ENCODE peak calls at places on chromosomes 13 and 19, in nine cellular contexts. F is tibial nerve; Q is heart left ventricle; O is mammary epithelial cell; R is transverse colon; C is astrocyte; X is CD8-positive, alpha-beta T cell; T is left lung; W is upper lobe of right lung. J is an unnamed sample.

GRCh38 chr13:56351041-56351440 is 789.7 kb upstream of the PRR20A start:
- DNase-seq in F (no peak), W (no peak), R (no peak), Q (no peak), T (no peak), C (no peak), X (no peak), O (no peak), J (no peak)

GRCh38 chr13:51151463-51151862 is 40.4 kb upstream of the C13orf42 start:
- DNase-seq in R (no peak), T (no peak), C (no peak), Q (no peak), W (no peak), X (no peak), F (no peak), O (no peak), J (no peak)

GRCh38 chr13:99426426-99426825 is 74.8 kb upstream of the TM9SF2 start:
- DNase-seq in X (peak; percentile 48), O (no peak), R (no peak), C (no peak), Q (no peak), F (no peak), T (no peak), W (no peak), J (no peak)

GRCh38 chr13:64338671-64339070 is 2891.5 kb downstream of the PCDH9 start:
- DNase-seq in O (no peak), C (no peak), W (no peak), R (no peak), F (no peak), Q (no peak), T (no peak), X (no peak), J (no peak)

GRCh38 chr19:44795398-44795987 is 13.4 kb upstream of the BCAM start:
- DNase-seq in Q (no peak), C (no peak), R (no peak), F (no peak), X (no peak), T (no peak), W (no peak), O (no peak), J (no peak)

GRCh38 chr13:53953205-53953604 is 924.6 kb downstream of the OLFM4 start:
- DNase-seq in C (no peak), R (no peak), O (no peak), Q (no peak), W (no peak), T (no peak), F (no peak), X (no peak), J (no peak)

GRCh38 chr19:10871711-10872550 is 578 bp downstream of the CARM1 start:
- DNase-seq in F (no peak), O (peak; percentile 19), W (peak; percentile 81), R (peak; percentile 44), T (peak; percentile 55), Q (peak; percentile 53), X (peak; percentile 64), C (no peak), J (no peak)

GRCh38 chr13:86563308-86563707 is 764.1 kb upstream of the SLITRK6 start:
- DNase-seq in T (no peak), O (peak; percentile 33), C (peak; percentile 92), R (no peak), F (no peak), Q (no peak), W (no peak), X (no peak), J (no peak)

GRCh38 chr19:23991170-23991569 is 76.5 kb downstream of the ZNF726 start:
- DNase-seq in C (peak; percentile 44), T (no peak), R (no peak), Q (no peak), W (no peak), F (no peak), X (no peak), O (peak; percentile 87), J (no peak)

GRCh38 chr19:6639439-6639838 is 30.5 kb downstream of the TNFSF14 start:
- DNase-seq in W (no peak), O (peak; percentile 9), Q (no peak), T (no peak), C (no peak), F (no peak), X (peak; percentile 42), R (no peak), J (no peak)

GRCh38 chr13:110853235-110853721 is 61.6 kb downstream of the ANKRD10 start:
- DNase-seq in F (no peak), O (no peak), C (no peak), W (no peak), R (no peak), X (no peak), T (no peak), Q (no peak), J (no peak)

GRCh38 chr19:33302974-33303790 is 848 bp upstream of the CEBPA start:
- DNase-seq in C (peak; percentile 32), O (peak; percentile 54), R (peak; percentile 59), X (no peak), W (peak; percentile 86), T (no peak), Q (peak; percentile 56), F (no peak), J (no peak)

GRCh38 chr13:23461544-23461943 is 28.0 kb upstream of the SACS start:
- DNase-seq in C (no peak), W (no peak), O (no peak), Q (no peak), T (no peak), R (no peak), X (no peak), F (no peak), J (no peak)

GRCh38 chr19:33175886-33176669 is 18.1 kb upstream of the LRP3 start:
- DNase-seq in F (no peak), X (peak; percentile 51), W (no peak), O (peak; percentile 9), R (no peak), C (peak; percentile 36), T (no peak), Q (no peak), J (no peak)

GRCh38 chr19:48468806-48469055 is 438 bp upstream of the CYTH2 start:
- DNase-seq in R (no peak), X (no peak), F (no peak), Q (no peak), T (no peak), O (no peak), C (no peak), W (no peak), J (no peak)

GRCh38 chr13:28449826-28450773 is 44.8 kb downstream of the FLT1 start:
- DNase-seq in T (no peak), W (no peak), F (no peak), Q (no peak), O (no peak), C (no peak), X (no peak), R (no peak), J (no peak)

GRCh38 chr13:28447989-28448388 is 46.9 kb downstream of the FLT1 start:
- DNase-seq in C (no peak), Q (no peak), W (no peak), R (no peak), O (no peak), X (no peak), T (no peak), F (no peak), J (no peak)

GRCh38 chr13:28448959-28449358 is 46.0 kb downstream of the FLT1 start:
- DNase-seq in X (no peak), Q (no peak), T (no peak), F (no peak), R (no peak), W (no peak), O (no peak), C (no peak), J (no peak)

GRCh38 chr13:28442872-28443271 is 52.1 kb downstream of the FLT1 start:
- DNase-seq in X (no peak), T (no peak), O (no peak), F (no peak), W (no peak), Q (no peak), C (no peak), R (no peak), J (no peak)

DNA sequence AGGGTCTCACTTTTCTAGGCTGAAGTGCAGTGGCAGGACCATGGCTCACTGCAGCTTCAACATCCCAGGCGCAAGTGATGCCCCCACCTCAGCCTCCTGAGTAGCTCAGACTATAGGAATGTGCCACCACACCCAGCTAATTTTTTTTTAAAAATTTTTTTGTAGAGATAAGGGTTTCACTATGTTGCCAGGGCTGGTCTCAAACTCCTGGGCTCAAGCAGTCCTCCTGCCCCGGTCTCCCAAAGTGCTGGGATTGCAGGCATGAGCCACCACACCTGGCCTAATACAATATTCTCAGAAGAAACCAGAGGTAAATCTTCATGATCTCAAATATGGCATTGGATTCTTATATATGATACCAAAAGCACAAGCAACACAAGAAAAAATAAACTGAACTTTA is 47.7 kb downstream of the FLT1 start:
- DNase-seq in F (no peak), X (no peak), W (no peak), Q (no peak), O (no peak), R (no peak), C (no peak), T (no peak), J (no peak)
- H3K36me3 ChIP-seq in F (no peaks in the 10 kb centered on the region), X (no peaks in the 10 kb centered on the region), W (no peaks in the 10 kb centered on the region), Q (no peaks in the 10 kb centered on the region), O (no peaks in the 10 kb centered on the region), R (no peaks in the 10 kb centered on the region), C (no peaks in the 10 kb centered on the region), T (no peaks in the 10 kb centered on the region), J (no peaks in the 10 kb centered on the region)

GRCh38 chr13:59012731-59013130 is 1151.0 kb downstream of the DIAPH3 start:
- DNase-seq in X (no peak), F (no peak), Q (no peak), C (no peak), T (no peak), O (no peak), R (no peak), W (no peak), J (no peak)
- TF ChIP-seq CTCF in X (no peak), F (no peak), Q (no peak), C (no peak), T (no peak), O (no peak), R (no peak), W (no peak), J (no peak)

DNA sequence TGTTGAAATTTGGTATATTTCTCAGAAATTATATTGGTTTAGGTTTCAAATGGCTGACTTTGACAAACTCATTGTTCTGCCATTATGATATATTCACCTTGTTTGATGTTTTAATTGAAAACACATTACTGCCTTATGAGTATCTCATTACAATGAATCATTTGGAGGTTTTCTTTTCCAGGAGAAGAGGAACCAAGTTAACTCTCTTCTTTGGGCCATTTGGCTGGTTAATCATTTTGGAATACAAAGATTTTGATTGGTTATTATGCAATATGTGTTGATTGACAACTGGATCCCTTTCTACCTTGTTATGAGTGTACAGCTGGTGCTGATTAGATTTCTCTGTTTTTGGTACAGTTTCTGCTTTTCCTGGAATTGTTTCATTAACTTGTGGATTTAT is 49.3 kb upstream of the RGCC start:
- DNase-seq in C (no peak), Q (no peak), W (no peak), X (no peak), O (peak; percentile 19), R (no peak), F (no peak), T (no peak), J (no peak)
- H3K4me3 ChIP-seq in C (no peak overlapping the region), Q (no peak overlapping the region), W (no peak overlapping the region), X (no peak overlapping the region), O (no peak overlapping the region), R (no peak overlapping the region), F (no peak overlapping the region), T (no peak overlapping the region), J (no peak overlapping the region)

DNA sequence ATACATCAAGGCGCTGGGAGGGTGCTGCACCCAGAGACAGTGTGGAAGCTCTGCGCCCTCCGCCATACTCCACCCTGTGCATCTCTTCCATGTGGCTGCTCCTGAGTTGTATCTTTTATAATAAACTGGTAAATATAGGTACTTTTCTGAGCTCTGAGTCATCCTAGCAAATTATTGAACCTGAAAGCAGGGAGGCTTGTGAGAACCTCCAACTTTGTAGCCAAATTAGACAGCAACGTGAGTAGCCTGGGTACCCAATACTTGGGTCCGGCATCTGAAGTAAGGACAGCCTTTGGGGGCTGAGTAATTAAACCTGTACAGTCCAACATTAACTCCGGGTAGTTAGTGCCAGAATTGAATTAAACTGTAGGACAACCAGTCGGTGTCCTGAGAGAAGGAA is 57.4 kb downstream of the RUBCNL start:
- DNase-seq in C (no peak), X (no peak), F (no peak), R (no peak), W (no peak), Q (no peak), O (no peak), T (no peak), J (no peak)
- H3K36me3 ChIP-seq in C (no peaks in the 10 kb centered on the region), X (no peaks in the 10 kb centered on the region), F (no peaks in the 10 kb centered on the region), R (no peaks in the 10 kb centered on the region), W (no peaks in the 10 kb centered on the region), Q (no peaks in the 10 kb centered on the region), O (no peaks in the 10 kb centered on the region), T (no peaks in the 10 kb centered on the region), J (no peaks in the 10 kb centered on the region)

J was measured in ascending aorta.